ENCODE peak calls at places on chromosomes 11 and 22, in seven cellular contexts. Y is GM12878, Q is K562, J is SK-N-SH, W is HepG2, L is HCT116, D is H1. V is an unnamed sample.

GRCh38 chr11:69700278-69701140 is 3.3 kb downstream of the FGF19 start:
- DNase-seq in D (peak), L (no peak), Y (no peak), Q (peak), J (peak), W (peak), V (no peak)

GRCh38 chr11:91396243-91397133 is 828.1 kb upstream of the FAT3 start:
- DNase-seq in W (peak), J (no peak), L (no peak), Q (no peak), Y (no peak), D (no peak), V (no peak)

GRCh38 chr11:20754957-20755356 is 85.6 kb downstream of the NELL1 start:
- DNase-seq in W (peak), L (no peak), J (peak), Y (no peak), D (peak), Q (peak), V (peak)

GRCh38 chr22:28882545-28882877 is 861 bp upstream of the ZNRF3 start:
- DNase-seq in J (peak), L (peak), Q (peak), Y (no peak), W (no peak), D (no peak), V (no peak)

GRCh38 chr22:36756031-36756430 is 19.9 kb downstream of the IFT27 start:
- DNase-seq in W (no peak), D (no peak), L (no peak), Y (no peak), Q (no peak), J (no peak), V (no peak)

GRCh38 chr11:35063453-35063852 is 75.5 kb upstream of the CD44 start:
- DNase-seq in W (no peak), Y (no peak), J (no peak), D (no peak), L (no peak), Q (peak), V (no peak)

GRCh38 chr11:35751664-35752061 is 89.1 kb downstream of the TRIM44 start:
- DNase-seq in D (no peak), J (no peak), L (no peak), Q (no peak), W (no peak), Y (no peak), V (no peak)

GRCh38 chr11:68816917-68817419 is 24.7 kb downstream of the CPT1A start:
- DNase-seq in W (no peak), D (no peak), L (no peak), J (no peak), Y (no peak), Q (no peak), V (no peak)

GRCh38 chr11:34166806-34167740 is 61.6 kb downstream of the NAT10 start:
- DNase-seq in Y (no peak), Q (no peak), D (no peak), W (no peak), J (no peak), L (no peak), V (no peak)

GRCh38 chr22:19510919-19511341 is 13.3 kb downstream of the CLDN5 start:
- DNase-seq in Y (no peak), Q (no peak), D (no peak), W (no peak), J (no peak), L (no peak), V (no peak)

GRCh38 chr11:8593935-8594909 is at the start of gene STK33:
- DNase-seq in Q (no peak), L (peak), J (peak), Y (no peak), D (peak), W (peak), V (no peak)

GRCh38 chr22:24133187-24133965 is 47.9 kb upstream of the SUSD2 start:
- DNase-seq in W (no peak), Q (no peak), J (no peak), D (no peak), L (no peak), Y (no peak), V (no peak)

GRCh38 chr11:9703280-9703679 is 39.4 kb downstream of the SWAP70 start:
- DNase-seq in J (no peak), W (no peak), L (no peak), D (no peak), Q (no peak), Y (no peak), V (no peak)

GRCh38 chr11:20599424-20600346 is at the start of gene SLC6A5:
- DNase-seq in W (peak), Y (no peak), D (peak), J (no peak), Q (peak), L (no peak), V (peak)

GRCh38 chr22:27445876-27446275 is 355.7 kb downstream of the MN1 start:
- DNase-seq in J (no peak), D (no peak), Y (no peak), Q (no peak), L (no peak), W (no peak), V (no peak)

DNA sequence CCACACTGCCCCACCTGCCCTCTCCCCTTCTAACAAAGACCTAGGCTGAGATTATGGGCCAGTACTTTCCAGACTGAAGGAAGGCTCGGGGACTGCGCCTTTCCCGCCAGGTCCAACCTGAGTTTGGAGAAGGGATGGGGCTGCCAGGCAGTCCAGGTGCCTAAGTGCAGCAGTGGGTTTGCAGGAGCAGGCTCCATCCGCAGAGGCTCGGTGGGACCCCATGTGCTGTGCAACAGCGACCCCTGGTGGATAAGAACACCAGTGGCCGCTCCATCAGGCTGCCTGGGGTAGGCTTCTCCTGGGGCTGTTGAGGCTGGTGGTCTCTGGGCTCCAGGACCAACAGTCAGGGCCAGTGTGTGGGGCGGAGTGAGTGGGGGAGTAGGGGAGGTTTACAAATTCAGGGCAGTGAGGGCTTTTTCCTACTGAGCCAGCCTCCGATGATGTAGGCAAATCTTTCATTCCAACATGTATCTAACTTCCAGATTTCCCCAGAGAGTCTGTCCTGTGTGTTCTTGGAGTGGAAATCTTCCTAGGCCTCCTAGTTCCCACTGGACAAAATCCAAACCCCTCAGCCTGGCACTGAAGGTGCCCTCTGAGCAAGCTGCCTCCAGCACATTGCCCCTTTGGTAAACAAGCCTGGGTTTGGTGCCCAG is 94.0 kb downstream of the INSC start:
- DNase-seq in Y (no peak), Q (peak), W (peak), J (peak), L (peak), D (peak), V (peak)
- TF ChIP-seq JUND in Y (no peak), Q (no peak), W (no peak), J (no peak), L (no peak), D (no peak), V (no peak)

DNA sequence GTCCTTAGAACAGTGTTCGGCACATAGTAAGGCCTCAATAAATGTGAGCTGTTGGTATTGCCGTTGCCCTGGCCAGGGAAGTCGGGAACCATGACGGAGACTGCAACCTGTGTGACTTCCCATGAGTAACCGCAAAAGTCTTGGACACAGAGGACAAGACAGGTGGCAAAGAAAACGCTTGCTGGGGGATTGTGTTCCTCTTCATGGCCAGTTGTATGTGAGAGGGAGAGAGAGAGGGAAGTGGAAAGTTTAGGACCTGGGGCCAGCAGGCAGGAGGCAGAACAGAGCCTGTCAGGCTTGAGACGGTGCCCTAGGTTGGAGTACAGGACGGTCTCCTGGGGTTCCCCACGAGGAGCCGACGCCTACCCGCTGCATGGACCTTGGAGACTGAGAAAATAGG is 90.2 kb downstream of the CEP164 start:
- DNase-seq in D (no peak), L (no peak), Y (no peak), W (no peak), Q (no peak), J (no peak), V (no peak)
- TF ChIP-seq JUND in D (no peak), L (no peak), Y (no peak), W (no peak), Q (no peak), J (no peak), V (no peak)

GRCh38 chr22:46051646-46052045 is 74.7 kb upstream of the WNT7B start:
- DNase-seq in Y (no peak), L (no peak), Q (no peak), J (no peak), D (no peak), W (no peak), V (no peak)
- TF ChIP-seq JUND in Y (no peak), L (no peak), Q (no peak), J (no peak), D (no peak), W (no peak), V (no peak)

GRCh38 chr11:105361651-105362050 is 222.1 kb upstream of the CARD18 start:
- DNase-seq in L (no peak), J (no peak), W (no peak), Y (no peak), Q (no peak), D (no peak), V (no peak)
- TF ChIP-seq JUND in L (no peak), J (no peak), W (no peak), Y (no peak), Q (no peak), D (no peak), V (no peak)

GRCh38 chr11:2520736-2521035 is 75.9 kb downstream of the KCNQ1 start:
- DNase-seq in W (no peak), J (no peak), Y (no peak), Q (no peak), D (no peak), L (no peak), V (no peak)

GRCh38 chr11:2521081-2521480 is 76.3 kb downstream of the KCNQ1 start:
- DNase-seq in J (no peak), D (no peak), Q (no peak), W (no peak), L (no peak), Y (no peak), V (no peak)

GRCh38 chr11:2519517-2519878 is 74.7 kb downstream of the KCNQ1 start:
- DNase-seq in Q (no peak), W (no peak), D (no peak), Y (no peak), J (no peak), L (no peak), V (no peak)

GRCh38 chr11:2518983-2519340 is 74.2 kb downstream of the KCNQ1 start:
- DNase-seq in J (no peak), Y (no peak), L (no peak), Q (no peak), W (no peak), D (peak), V (no peak)

DNA sequence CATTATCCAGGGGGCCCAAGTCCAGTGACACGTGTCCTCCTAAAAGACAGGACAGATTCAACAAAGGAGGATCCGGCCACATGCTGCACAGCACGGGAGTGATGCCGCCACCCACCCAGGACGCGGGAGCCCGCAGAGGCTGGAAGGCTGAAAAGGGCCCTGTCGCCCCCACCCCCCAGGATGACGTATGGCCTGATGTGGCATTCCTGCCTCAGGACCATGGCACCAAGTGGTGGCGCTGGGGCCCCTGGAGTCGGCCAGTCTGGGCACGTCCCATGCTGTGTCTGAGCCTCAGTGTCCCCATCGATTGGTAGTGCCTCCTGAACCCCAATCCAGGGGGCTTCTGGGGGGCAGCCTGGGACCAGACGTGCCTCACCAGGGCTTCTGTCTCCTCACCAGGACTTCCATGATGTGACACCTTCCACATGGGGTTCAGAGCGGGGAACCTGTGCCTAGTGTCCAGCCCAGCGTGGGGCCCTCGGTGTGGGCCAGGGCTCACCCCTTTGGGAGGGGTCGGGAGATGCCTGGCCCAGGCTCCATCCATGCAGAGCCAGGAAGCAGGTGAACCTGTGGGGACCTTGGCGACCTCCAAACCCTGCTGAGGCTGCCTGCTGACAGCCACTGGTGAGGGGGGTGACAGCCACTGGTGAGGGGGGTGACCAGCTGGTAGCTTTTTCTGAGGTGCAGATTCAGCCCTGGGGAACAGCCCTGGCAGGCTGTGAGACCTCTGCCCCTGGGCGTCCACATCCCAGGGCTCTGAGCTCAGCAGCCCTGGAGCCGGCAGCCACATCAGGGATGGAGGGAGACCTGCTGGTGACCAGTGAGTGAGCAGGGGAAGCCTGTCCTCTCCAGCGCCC is 75.3 kb downstream of the KCNQ1 start:
- DNase-seq in J (peak), L (no peak), Y (no peak), W (no peak), D (no peak), Q (no peak), V (no peak)
- TF ChIP-seq JUND in J (no peak), L (no peak), Y (no peak), W (no peak), D (no peak), Q (no peak), V (no peak)

V was measured in T47D.